ENCODE peak calls at places on chromosomes 5 and 9, in six cellular contexts. A, E, B, R, H and X are unnamed samples.

GRCh38 chr5:112106878-112107277 is 312.2 kb downstream of the EPB41L4A start:
- DNase-seq in E (no peak), A (no peak), R (no peak), H (no peak), B (no peak), X (no peak)

GRCh38 chr5:113487411-113487778 is 858 bp downstream of the MCC start:
- DNase-seq in H (no peak), B (no peak), E (peak; percentile 30), R (peak; percentile 3), A (peak; percentile 12), X (no peak)

GRCh38 chr5:38622723-38623129 is 66.3 kb upstream of the LIFR start:
- DNase-seq in R (no peak), A (no peak), E (peak; percentile 52), B (no peak), H (no peak), X (no peak)

GRCh38 chr5:103745353-103746065 is 182.9 kb upstream of the NUDT12 start:
- DNase-seq in R (no peak), B (no peak), H (no peak), A (no peak), E (no peak), X (no peak)

GRCh38 chr5:884345-885126 is 8.1 kb downstream of the BRD9 start:
- DNase-seq in B (no peak), A (no peak), R (no peak), E (no peak), H (no peak), X (no peak)

GRCh38 chr5:15807861-15808260 is 307.9 kb downstream of the FBXL7 start:
- DNase-seq in E (peak; percentile 54), B (peak; percentile 60), R (no peak), H (no peak), A (peak; percentile 17), X (no peak)

GRCh38 chr9:91785403-91785917 is 164.6 kb downstream of the ROR2 start:
- DNase-seq in B (no peak), R (no peak), E (no peak), H (no peak), A (no peak), X (no peak)

GRCh38 chr5:96933764-96934163 is 2.1 kb upstream of the LNPEP start:
- DNase-seq in A (no peak), R (no peak), B (no peak), H (no peak), E (no peak), X (no peak)

GRCh38 chr9:14471041-14471440 is 157.1 kb upstream of the NFIB start:
- DNase-seq in E (no peak), A (no peak), R (no peak), B (no peak), H (no peak), X (no peak)

GRCh38 chr5:149414405-149415244 is 35.5 kb upstream of the IL17B start:
- DNase-seq in E (peak; percentile 94), B (peak; percentile 87), H (no peak), A (no peak), R (no peak), X (no peak)

GRCh38 chr5:997001-997474 is 11.6 kb upstream of the NKD2 start:
- DNase-seq in B (no peak), A (peak; percentile 70), E (peak; percentile 37), R (peak; percentile 46), H (peak; percentile 50), X (no peak)

GRCh38 chr9:131728546-131728910 is 11.3 kb downstream of the RAPGEF1 start:
- DNase-seq in A (no peak), H (no peak), R (no peak), E (no peak), B (no peak), X (no peak)

GRCh38 chr5:122999947-123000563 is 36.5 kb downstream of the PPIC start:
- DNase-seq in A (peak; percentile 32), R (peak; percentile 72), H (peak; percentile 45), B (peak; percentile 16), E (peak; percentile 51), X (peak; percentile 38)

GRCh38 chr5:117337064-117337749 is 762.6 kb upstream of the SEMA6A start:
- DNase-seq in E (peak; percentile 16), R (no peak), A (no peak), B (no peak), H (no peak), X (no peak)

GRCh38 chr9:135020481-135021392 is 66.7 kb upstream of the OLFM1 start:
- DNase-seq in R (no peak), H (no peak), E (no peak), B (no peak), A (no peak), X (no peak)

GRCh38 chr9:121807918-121808278 is 156.5 kb downstream of the DAB2IP start:
- DNase-seq in B (no peak), A (no peak), R (no peak), E (peak; percentile 9), H (no peak), X (no peak)

GRCh38 chr9:91848146-91848545 is 101.9 kb downstream of the ROR2 start:
- DNase-seq in A (no peak), H (no peak), B (no peak), R (no peak), E (no peak), X (no peak)

GRCh38 chr5:6899215-6899614 is 186.0 kb downstream of the TENT4A start:
- DNase-seq in R (no peak), B (no peak), H (no peak), E (no peak), A (no peak), X (peak; percentile 11)

GRCh38 chr9:120583958-120584369 is 4.0 kb upstream of the CDK5RAP2 start:
- DNase-seq in R (peak; percentile 71), A (peak; percentile 14), B (peak; percentile 90), H (no peak), E (peak; percentile 91), X (peak; percentile 77)

GRCh38 chr9:81976351-81976750 is 12.2 kb upstream of the SPATA31D1 start:
- DNase-seq in B (no peak), E (no peak), R (no peak), A (no peak), H (no peak), X (no peak)

GRCh38 chr9:80649001-80649420 is 1040.3 kb downstream of the TLE1 start:
- DNase-seq in E (peak; percentile 94), A (peak; percentile 56), R (no peak), H (no peak), B (peak; percentile 76), X (no peak)

GRCh38 chr5:127028822-127029457 is 1.4 kb downstream of the MARCHF3 start:
- DNase-seq in A (peak; percentile 19), R (no peak), B (peak; percentile 56), E (no peak), H (peak; percentile 50), X (peak; percentile 12)

GRCh38 chr9:109506097-109506712 is 8.1 kb upstream of the PTPN3 start:
- DNase-seq in H (no peak), E (no peak), A (peak; percentile 37), R (peak; percentile 36), B (no peak), X (no peak)

GRCh38 chr5:93305984-93306383 is 275.0 kb downstream of the NR2F1-AS1 start:
- DNase-seq in E (no peak), B (no peak), R (no peak), A (no peak), H (no peak), X (peak; percentile 38)

GRCh38 chr9:81871695-81872094 is 56.5 kb upstream of the SPATA31D4 start:
- DNase-seq in B (peak; percentile 62), A (no peak), E (peak; percentile 70), H (no peak), R (peak; percentile 44), X (no peak)

GRCh38 chr9:121281614-121282291 is 13.8 kb downstream of the GSN start:
- DNase-seq in R (peak; percentile 78), B (no peak), H (peak; percentile 89), E (peak; percentile 77), A (peak; percentile 92), X (peak; percentile 92)

GRCh38 chr5:74631088-74631960 is 9.2 kb downstream of the ENC1 start:
- DNase-seq in A (no peak), B (peak; percentile 83), R (peak; percentile 78), H (no peak), E (peak; percentile 82), X (no peak)

DNA sequence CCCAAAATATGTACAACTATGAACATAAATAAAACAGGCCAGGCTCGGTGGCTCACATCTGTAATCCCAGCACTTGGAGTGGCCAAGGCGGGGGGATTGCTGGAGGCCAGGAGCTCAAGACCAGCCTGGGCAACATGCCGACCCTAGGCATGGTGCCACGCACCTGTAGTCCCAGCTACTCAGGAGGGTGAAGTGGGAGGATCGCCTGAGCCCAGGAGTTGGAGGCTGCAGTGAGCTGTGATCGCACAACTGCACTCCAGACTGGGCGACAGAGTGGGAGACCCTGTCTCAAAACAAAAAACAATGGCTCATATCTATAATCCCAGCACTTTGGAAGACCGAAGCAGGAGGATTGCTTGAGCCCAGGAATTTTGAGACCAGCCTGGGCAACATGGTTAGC is 1.5 kb downstream of the HAUS6 start:
- DNase-seq in E (no peak), A (no peak), R (no peak), H (no peak), B (no peak), X (no peak)
- TF ChIP-seq CTCF in E (no peak), A (no peak), R (no peak), H (no peak), B (no peak), X (no peak)

DNA sequence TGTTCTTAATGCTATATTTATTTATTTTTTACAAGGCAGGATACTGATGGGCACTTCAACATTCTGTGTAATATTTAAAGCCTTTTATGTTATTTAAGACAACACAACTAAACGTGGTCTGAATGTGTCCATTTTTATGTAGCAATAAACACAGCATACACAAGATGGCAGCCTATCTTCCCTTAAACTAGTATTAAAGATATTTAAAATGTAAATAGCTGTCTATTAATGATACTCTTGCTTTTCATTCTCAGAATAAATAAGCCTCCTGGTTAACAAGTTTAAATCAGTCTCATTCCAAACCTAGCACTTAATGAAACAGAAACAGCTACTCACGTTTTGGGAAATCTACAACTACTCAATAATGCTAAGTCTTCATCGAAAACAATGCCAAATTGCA is 315.7 kb downstream of the MCTP1 start:
- DNase-seq in A (peak; percentile 8), B (peak; percentile 15), H (no peak), R (peak; percentile 41), E (peak; percentile 55), X (no peak)
- TF ChIP-seq CTCF in A (peak; percentile 54), B (no peak), H (peak; percentile 13), R (no peak), E (peak; percentile 29), X (no peak)

GRCh38 chr9:94779693-94780290 is 53.3 kb downstream of the AOPEP start:
- DNase-seq in A (no peak), R (no peak), B (no peak), H (no peak), E (no peak), X (no peak)
- TF ChIP-seq CTCF in A (no peak), R (no peak), B (no peak), H (no peak), E (no peak), X (no peak)

GRCh38 chr5:88880196-88880595 is 2.8 kb downstream of the MEF2C start:
- DNase-seq in A (no peak), B (no peak), H (no peak), R (no peak), E (no peak), X (no peak)

GRCh38 chr5:88877826-88878225 is 5.2 kb downstream of the MEF2C start:
- DNase-seq in B (peak; percentile 85), A (no peak), R (no peak), E (peak; percentile 60), H (no peak), X (no peak)

GRCh38 chr5:88879724-88880123 is 3.3 kb downstream of the MEF2C start:
- DNase-seq in E (no peak), H (no peak), R (no peak), A (no peak), B (peak; percentile 28), X (no peak)

GRCh38 chr5:88876714-88877113 is 6.3 kb downstream of the MEF2C start:
- DNase-seq in R (no peak), B (no peak), H (no peak), E (no peak), A (no peak), X (no peak)

GRCh38 chr5:88878976-88879375 is 4.0 kb downstream of the MEF2C start:
- DNase-seq in A (no peak), E (peak; percentile 35), B (no peak), R (no peak), H (no peak), X (no peak)
- TF ChIP-seq CTCF in A (no peak), E (peak; percentile 21), B (no peak), R (no peak), H (no peak), X (no peak)